ENCODE peak calls at places on chromosomes 6 and 20, in five cellular contexts. One of them, this sample, is unnamed.

GRCh38 chr20:20334489-20334888 is 33.4 kb upstream of the INSM1 start:
- DNase-seq in endothelial cell of umbilical vein: no peak
- DNase-seq in A549: no peak
- DNase-seq in K562: no peak
- DNase-seq in HepG2: no peak
- DNase-seq in this sample: no peak

GRCh38 chr6:47147175-47147727 is 105.1 kb upstream of the ADGRF1 start:
- DNase-seq in HepG2: peak
- DNase-seq in A549: no peak
- DNase-seq in endothelial cell of umbilical vein: no peak
- DNase-seq in K562: no peak
- DNase-seq in this sample: no peak

GRCh38 chr6:98777762-98778161 is 56.6 kb upstream of the POU3F2 start:
- DNase-seq in HepG2: no peak
- DNase-seq in A549: no peak
- DNase-seq in K562: no peak
- DNase-seq in endothelial cell of umbilical vein: no peak
- DNase-seq in this sample: no peak

GRCh38 chr6:105917038-105917695 is 169.0 kb upstream of the PRDM1 start:
- DNase-seq in HepG2: no peak
- DNase-seq in K562: no peak
- DNase-seq in A549: no peak
- DNase-seq in endothelial cell of umbilical vein: no peak
- DNase-seq in this sample: no peak

GRCh38 chr20:29325304-29325640 is 1932.2 kb upstream of the DEFB115 start:
- DNase-seq in endothelial cell of umbilical vein: no peak
- DNase-seq in K562: peak
- DNase-seq in A549: no peak
- DNase-seq in HepG2: no peak
- DNase-seq in this sample: no peak

GRCh38 chr20:3282271-3283221 is 43.6 kb upstream of the SLC4A11 start:
- DNase-seq in endothelial cell of umbilical vein: no peak
- DNase-seq in A549: no peak
- DNase-seq in K562: no peak
- DNase-seq in HepG2: no peak
- DNase-seq in this sample: no peak

GRCh38 chr20:373171-373890 is 7.2 kb upstream of the TRIB3 start:
- DNase-seq in A549: peak
- DNase-seq in K562: peak
- DNase-seq in HepG2: peak
- DNase-seq in endothelial cell of umbilical vein: peak
- DNase-seq in this sample: peak

GRCh38 chr6:116139917-116140316 is 14.0 kb upstream of the COL10A1 start:
- DNase-seq in K562: no peak
- DNase-seq in endothelial cell of umbilical vein: no peak
- DNase-seq in HepG2: peak
- DNase-seq in A549: peak
- DNase-seq in this sample: no peak

GRCh38 chr6:44006123-44006871 is 121.0 kb downstream of the MRPL14 start:
- DNase-seq in HepG2: no peak
- DNase-seq in K562: no peak
- DNase-seq in A549: no peak
- DNase-seq in endothelial cell of umbilical vein: no peak
- DNase-seq in this sample: no peak

GRCh38 chr6:130182466-130182865 is 40.3 kb downstream of the SAMD3 start:
- DNase-seq in A549: no peak
- DNase-seq in K562: no peak
- DNase-seq in HepG2: no peak
- DNase-seq in endothelial cell of umbilical vein: no peak
- DNase-seq in this sample: no peak

GRCh38 chr20:3890410-3890751 is 1.2 kb downstream of the PANK2 start:
- DNase-seq in endothelial cell of umbilical vein: no peak
- DNase-seq in A549: no peak
- DNase-seq in K562: no peak
- DNase-seq in HepG2: peak
- DNase-seq in this sample: no peak

GRCh38 chr20:24600012-24600411 is 130.6 kb downstream of the SYNDIG1 start:
- DNase-seq in A549: no peak
- DNase-seq in HepG2: no peak
- DNase-seq in endothelial cell of umbilical vein: no peak
- DNase-seq in K562: no peak
- DNase-seq in this sample: no peak

GRCh38 chr6:5995705-5996686 is 10.7 kb downstream of the NRN1 start:
- DNase-seq in A549: peak
- DNase-seq in endothelial cell of umbilical vein: peak
- DNase-seq in HepG2: peak
- DNase-seq in K562: peak
- DNase-seq in this sample: peak

GRCh38 chr6:167840160-167840525 is 13.4 kb downstream of the AFDN start:
- DNase-seq in K562: no peak
- DNase-seq in endothelial cell of umbilical vein: no peak
- DNase-seq in A549: no peak
- DNase-seq in HepG2: no peak
- DNase-seq in this sample: no peak

GRCh38 chr6:170405311-170405975 is 98.9 kb downstream of the FAM120B start:
- DNase-seq in endothelial cell of umbilical vein: peak
- DNase-seq in HepG2: no peak
- DNase-seq in K562: no peak
- DNase-seq in A549: no peak
- DNase-seq in this sample: peak

GRCh38 chr6:164085552-164086325 is 671.2 kb downstream of the QKI start:
- DNase-seq in A549: no peak
- DNase-seq in K562: no peak
- DNase-seq in endothelial cell of umbilical vein: peak
- DNase-seq in HepG2: no peak
- DNase-seq in this sample: no peak

GRCh38 chr6:85585741-85586140 is 7.9 kb downstream of the SNX14 start:
- DNase-seq in K562: no peak
- DNase-seq in endothelial cell of umbilical vein: no peak
- DNase-seq in HepG2: no peak
- DNase-seq in A549: no peak
- DNase-seq in this sample: peak

GRCh38 chr20:2305946-2306345 is 10.1 kb downstream of the TGM3 start:
- DNase-seq in endothelial cell of umbilical vein: no peak
- DNase-seq in HepG2: peak
- DNase-seq in K562: peak
- DNase-seq in A549: peak
- DNase-seq in this sample: no peak

GRCh38 chr6:100599088-100599770 is 134.5 kb upstream of the SIM1 start:
- DNase-seq in K562: no peak
- DNase-seq in HepG2: no peak
- DNase-seq in A549: no peak
- DNase-seq in endothelial cell of umbilical vein: no peak
- DNase-seq in this sample: no peak

GRCh38 chr6:7624781-7625710 is 35.0 kb downstream of the SNRNP48 start:
- DNase-seq in endothelial cell of umbilical vein: peak
- DNase-seq in A549: no peak
- DNase-seq in HepG2: no peak
- DNase-seq in K562: no peak
- DNase-seq in this sample: peak

GRCh38 chr6:144566868-144567615 is 281.9 kb downstream of the UTRN start:
- DNase-seq in HepG2: no peak
- DNase-seq in endothelial cell of umbilical vein: no peak
- DNase-seq in K562: no peak
- DNase-seq in A549: no peak
- DNase-seq in this sample: peak

GRCh38 chr6:96104910-96105309 is 89.1 kb downstream of the FUT9 start:
- DNase-seq in A549: no peak
- DNase-seq in K562: no peak
- DNase-seq in HepG2: no peak
- DNase-seq in endothelial cell of umbilical vein: no peak
- DNase-seq in this sample: no peak

GRCh38 chr20:64109831-64110391 is 2.5 kb upstream of the NPBWR2 start:
- DNase-seq in endothelial cell of umbilical vein: no peak
- DNase-seq in HepG2: no peak
- DNase-seq in K562: no peak
- DNase-seq in A549: no peak
- DNase-seq in this sample: no peak

GRCh38 chr6:15409301-15410125 is 163.6 kb downstream of the JARID2 start:
- DNase-seq in K562: peak
- DNase-seq in endothelial cell of umbilical vein: no peak
- DNase-seq in HepG2: no peak
- DNase-seq in A549: no peak
- DNase-seq in this sample: no peak

GRCh38 chr6:80543598-80544181 is 437.2 kb downstream of the BCKDHB start:
- DNase-seq in endothelial cell of umbilical vein: no peak
- DNase-seq in K562: no peak
- DNase-seq in HepG2: no peak
- DNase-seq in A549: no peak
- DNase-seq in this sample: no peak

GRCh38 chr6:1836690-1837089 is 227.0 kb downstream of the FOXC1 start:
- DNase-seq in K562: no peak
- DNase-seq in A549: no peak
- DNase-seq in HepG2: no peak
- DNase-seq in endothelial cell of umbilical vein: no peak
- DNase-seq in this sample: no peak

GRCh38 chr20:56371977-56372376 is 13.2 kb downstream of the FAM210B start:
- DNase-seq in endothelial cell of umbilical vein: no peak
- DNase-seq in A549: no peak
- DNase-seq in K562: no peak
- DNase-seq in HepG2: no peak
- DNase-seq in this sample: no peak

GRCh38 chr6:131923356-131923755 is 27.8 kb downstream of the CCN2 start:
- DNase-seq in endothelial cell of umbilical vein: peak
- DNase-seq in HepG2: peak
- DNase-seq in K562: peak
- DNase-seq in A549: peak
- DNase-seq in this sample: peak

GRCh38 chr6:131931063-131931745 is 20.0 kb downstream of the CCN2 start:
- DNase-seq in K562: no peak
- DNase-seq in A549: no peak
- DNase-seq in HepG2: no peak
- DNase-seq in endothelial cell of umbilical vein: no peak
- DNase-seq in this sample: no peak

GRCh38 chr6:131924881-131925474 is 26.2 kb downstream of the CCN2 start:
- DNase-seq in K562: no peak
- DNase-seq in A549: peak
- DNase-seq in HepG2: peak
- DNase-seq in endothelial cell of umbilical vein: peak
- DNase-seq in this sample: peak

GRCh38 chr6:131929227-131929626 is 21.9 kb downstream of the CCN2 start:
- DNase-seq in K562: no peak
- DNase-seq in A549: no peak
- DNase-seq in HepG2: no peak
- DNase-seq in endothelial cell of umbilical vein: no peak
- DNase-seq in this sample: no peak
- TF ChIP-seq MYC in K562: no peak
- TF ChIP-seq MYC in A549: no peak
- TF ChIP-seq MYC in HepG2: no peak
- TF ChIP-seq MYC in endothelial cell of umbilical vein: no peak
- TF ChIP-seq MYC in this sample: no peak

GRCh38 chr6:4935981-4936680 is 67.7 kb downstream of the RPP40 start:
- DNase-seq in endothelial cell of umbilical vein: no peak
- DNase-seq in K562: no peak
- DNase-seq in HepG2: no peak
- DNase-seq in A549: no peak
- DNase-seq in this sample: no peak

GRCh38 chr6:4937414-4937813 is 66.4 kb downstream of the RPP40 start:
- DNase-seq in endothelial cell of umbilical vein: no peak
- DNase-seq in K562: no peak
- DNase-seq in A549: no peak
- DNase-seq in HepG2: no peak
- DNase-seq in this sample: no peak

GRCh38 chr6:4935486-4935885 is 68.4 kb downstream of the RPP40 start:
- DNase-seq in A549: no peak
- DNase-seq in endothelial cell of umbilical vein: no peak
- DNase-seq in K562: no peak
- DNase-seq in HepG2: no peak
- DNase-seq in this sample: no peak

GRCh38 chr6:4939241-4939640 is 64.6 kb downstream of the RPP40 start:
- DNase-seq in HepG2: no peak
- DNase-seq in A549: no peak
- DNase-seq in endothelial cell of umbilical vein: no peak
- DNase-seq in K562: no peak
- DNase-seq in this sample: no peak

GRCh38 chr6:4936681-4937041 is 67.2 kb downstream of the RPP40 start:
- DNase-seq in K562: peak
- DNase-seq in A549: peak
- DNase-seq in HepG2: peak
- DNase-seq in endothelial cell of umbilical vein: peak
- DNase-seq in this sample: peak
- TF ChIP-seq MAX in K562: no peak
- TF ChIP-seq MAX in A549: no peak
- TF ChIP-seq MAX in HepG2: no peak
- TF ChIP-seq MAX in endothelial cell of umbilical vein: no peak
- TF ChIP-seq MAX in this sample: no peak

DNA sequence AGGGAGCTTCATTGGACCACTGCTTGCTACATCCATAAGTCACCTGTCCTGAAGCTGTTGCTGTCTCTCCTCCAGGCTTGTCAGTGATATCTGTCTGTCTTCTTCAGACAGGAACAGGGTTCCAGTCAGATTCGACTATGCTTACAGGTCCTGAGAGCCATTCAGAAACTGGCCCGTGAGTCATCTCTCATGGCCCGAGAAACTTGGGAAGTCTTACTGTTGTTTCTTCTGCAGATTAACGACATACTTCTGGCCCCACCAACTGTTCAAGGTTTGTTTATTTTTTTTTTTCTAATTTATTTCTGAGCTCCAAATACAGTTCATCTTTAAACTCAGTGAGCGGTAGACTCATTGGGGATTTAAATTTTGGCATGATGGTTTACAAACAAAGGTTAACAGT is 24.6 kb downstream of the RALGAPB start:
- DNase-seq in A549: no peak
- DNase-seq in K562: no peak
- DNase-seq in endothelial cell of umbilical vein: no peak
- DNase-seq in HepG2: no peak
- DNase-seq in this sample: no peak
- TF ChIP-seq MYC in A549: no peak
- TF ChIP-seq MYC in K562: no peak
- TF ChIP-seq MYC in endothelial cell of umbilical vein: no peak
- TF ChIP-seq MYC in HepG2: no peak
- TF ChIP-seq MYC in this sample: no peak

DNA sequence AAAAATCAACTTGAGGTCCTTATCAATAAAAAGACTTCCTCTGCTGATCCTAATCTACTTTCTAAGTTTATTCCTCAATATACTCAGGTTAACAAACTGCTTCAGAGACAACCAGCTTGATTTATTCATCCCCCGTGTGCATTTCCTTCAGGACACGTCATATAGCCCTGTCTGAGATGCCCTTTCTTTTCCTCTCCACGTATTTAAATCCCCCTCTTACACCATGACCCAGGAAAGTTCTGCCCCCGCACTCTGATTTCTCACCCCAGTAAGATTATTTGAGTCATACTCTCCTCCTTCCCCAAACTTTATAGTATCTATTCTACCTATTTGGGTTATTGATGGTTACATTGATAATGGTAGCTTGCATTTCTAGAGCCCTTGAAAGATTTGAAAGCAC is 9.8 kb upstream of the CGA start:
- DNase-seq in HepG2: no peak
- DNase-seq in A549: no peak
- DNase-seq in endothelial cell of umbilical vein: no peak
- DNase-seq in K562: no peak
- DNase-seq in this sample: no peak
- TF ChIP-seq MAX in HepG2: no peak
- TF ChIP-seq MAX in A549: no peak
- TF ChIP-seq MAX in endothelial cell of umbilical vein: no peak
- TF ChIP-seq MAX in K562: no peak
- TF ChIP-seq MAX in this sample: no peak